ENCODE peak calls at places on chromosomes 2 and 18, in seven cellular contexts. Z is memory B cell; X is naive thymus-derived CD8-positive, alpha-beta T cell; U is HTR-8/SVneo; Q is DMS153; N is stimulated activated CD8-positive, alpha-beta memory T cell treated with anti-CD3 and anti-CD28 coated beads, Interleukin-2, amount 100 ng/mL, for 48 hours; Y is GOT3. L is an unnamed sample.

GRCh38 chr2:232282486-232282885 is 96.1 kb upstream of the ALPP start:
- DNase-seq in Z (no peak), X (no peak), U (no peak), Q (no peak), N (no peak), Y (no peak), L (no peak)

GRCh38 chr2:102736174-102736606 is 25.6 kb upstream of the TMEM182 start:
- DNase-seq in Z (no peak), X (no peak), U (peak; percentile 24), Q (no peak), N (no peak), Y (no peak), L (peak; percentile 38)

GRCh38 chr18:35028556-35028955 is 12.7 kb upstream of the MAPRE2 start:
- DNase-seq in Z (no peak), X (no peak), U (no peak), Q (no peak), N (no peak), Y (no peak), L (no peak)

GRCh38 chr2:171522804-171523338 is 597 bp downstream of the CYBRD1 start:
- DNase-seq in Z (no peak), X (no peak), U (no peak), Q (no peak), N (peak; percentile 9), Y (no peak), L (peak; percentile 12)

GRCh38 chr2:65722028-65722427 is 289.6 kb upstream of the SPRED2 start:
- DNase-seq in Z (no peak), X (no peak), U (peak; percentile 30), Q (peak; percentile 31), N (no peak), Y (no peak), L (no peak)

GRCh38 chr2:25303517-25304338 is 38.0 kb downstream of the DNMT3A start:
- DNase-seq in Z (no peak), X (no peak), U (no peak), Q (no peak), N (no peak), Y (no peak), L (no peak)

GRCh38 chr2:54590216-54590961 is 133.1 kb upstream of the EML6 start:
- DNase-seq in Z (no peak), X (no peak), U (no peak), Q (no peak), N (no peak), Y (no peak), L (no peak)

GRCh38 chr2:20619624-20620024 is 31.3 kb downstream of the HS1BP3 start:
- DNase-seq in Z (no peak), X (no peak), U (no peak), Q (no peak), N (no peak), Y (no peak), L (no peak)

GRCh38 chr2:148812306-148812705 is 62.7 kb upstream of the KIF5C start:
- DNase-seq in Z (no peak), X (no peak), U (peak; percentile 21), Q (no peak), N (no peak), Y (no peak), L (no peak)

L was measured in H54.